ENCODE peak calls at places on chromosomes 11 and 22, in ten cellular contexts. One of them, this sample, is unnamed.

GRCh38 chr11:69721745-69722144 is 17.9 kb upstream of the FGF19 start:
- DNase-seq in fibroblast of mammary gland: no peak
- DNase-seq in choroid plexus epithelial cell: no peak
- DNase-seq in astrocyte of the cerebellum: no peak
- DNase-seq in adrenal gland: no peak
- DNase-seq in transverse colon: no peak
- DNase-seq in PC-9: peak; percentile 45
- DNase-seq in BE2C: no peak
- DNase-seq in PC-3: peak; percentile 74
- DNase-seq in right lobe of liver: no peak
- DNase-seq in this sample: no peak

GRCh38 chr22:38214248-38215056 is 12.7 kb downstream of the MAFF start:
- DNase-seq in fibroblast of mammary gland: no peak
- DNase-seq in PC-3: no peak
- DNase-seq in adrenal gland: peak; percentile 86
- DNase-seq in BE2C: peak; percentile 91
- DNase-seq in transverse colon: peak; percentile 83
- DNase-seq in choroid plexus epithelial cell: peak; percentile 75
- DNase-seq in astrocyte of the cerebellum: no peak
- DNase-seq in right lobe of liver: peak; percentile 90
- DNase-seq in PC-9: no peak
- DNase-seq in this sample: no peak

GRCh38 chr11:72316984-72317383 is 73.0 kb upstream of the PHOX2A start:
- DNase-seq in BE2C: no peak
- DNase-seq in PC-9: no peak
- DNase-seq in right lobe of liver: no peak
- DNase-seq in adrenal gland: no peak
- DNase-seq in fibroblast of mammary gland: no peak
- DNase-seq in PC-3: no peak
- DNase-seq in transverse colon: no peak
- DNase-seq in choroid plexus epithelial cell: no peak
- DNase-seq in astrocyte of the cerebellum: no peak
- DNase-seq in this sample: no peak

GRCh38 chr22:42132457-42132856 is 1.8 kb upstream of the CYP2D6 start:
- DNase-seq in adrenal gland: no peak
- DNase-seq in astrocyte of the cerebellum: no peak
- DNase-seq in PC-9: no peak
- DNase-seq in BE2C: no peak
- DNase-seq in PC-3: no peak
- DNase-seq in choroid plexus epithelial cell: no peak
- DNase-seq in right lobe of liver: no peak
- DNase-seq in fibroblast of mammary gland: no peak
- DNase-seq in transverse colon: no peak
- DNase-seq in this sample: no peak

GRCh38 chr11:23112987-23113886 is 253.0 kb upstream of the CCDC179 start:
- DNase-seq in right lobe of liver: peak; percentile 59
- DNase-seq in PC-3: peak; percentile 85
- DNase-seq in PC-9: peak; percentile 38
- DNase-seq in astrocyte of the cerebellum: peak; percentile 42
- DNase-seq in choroid plexus epithelial cell: peak; percentile 73
- DNase-seq in transverse colon: peak; percentile 77
- DNase-seq in BE2C: peak; percentile 30
- DNase-seq in adrenal gland: peak; percentile 49
- DNase-seq in fibroblast of mammary gland: peak; percentile 48
- DNase-seq in this sample: no peak

GRCh38 chr11:133081730-133082452 is 450.4 kb downstream of the OPCML start:
- DNase-seq in adrenal gland: no peak
- DNase-seq in choroid plexus epithelial cell: no peak
- DNase-seq in PC-3: no peak
- DNase-seq in transverse colon: no peak
- DNase-seq in PC-9: no peak
- DNase-seq in BE2C: no peak
- DNase-seq in right lobe of liver: no peak
- DNase-seq in fibroblast of mammary gland: no peak
- DNase-seq in astrocyte of the cerebellum: no peak
- DNase-seq in this sample: no peak

GRCh38 chr11:7454854-7455253 is 30.5 kb upstream of the OLFML1 start:
- DNase-seq in transverse colon: no peak
- DNase-seq in PC-3: no peak
- DNase-seq in astrocyte of the cerebellum: no peak
- DNase-seq in choroid plexus epithelial cell: no peak
- DNase-seq in PC-9: no peak
- DNase-seq in right lobe of liver: no peak
- DNase-seq in fibroblast of mammary gland: no peak
- DNase-seq in adrenal gland: no peak
- DNase-seq in BE2C: no peak
- DNase-seq in this sample: no peak

GRCh38 chr11:131824766-131825165 is 454.4 kb downstream of the NTM start:
- DNase-seq in PC-3: no peak
- DNase-seq in adrenal gland: peak; percentile 23
- DNase-seq in astrocyte of the cerebellum: no peak
- DNase-seq in PC-9: no peak
- DNase-seq in transverse colon: no peak
- DNase-seq in right lobe of liver: no peak
- DNase-seq in fibroblast of mammary gland: peak; percentile 67
- DNase-seq in BE2C: no peak
- DNase-seq in choroid plexus epithelial cell: peak; percentile 87
- DNase-seq in this sample: peak; percentile 25

GRCh38 chr22:47177334-47177815 is 414.9 kb downstream of the TBC1D22A start:
- DNase-seq in choroid plexus epithelial cell: no peak
- DNase-seq in PC-3: no peak
- DNase-seq in right lobe of liver: peak; percentile 11
- DNase-seq in adrenal gland: no peak
- DNase-seq in BE2C: no peak
- DNase-seq in PC-9: no peak
- DNase-seq in astrocyte of the cerebellum: no peak
- DNase-seq in transverse colon: peak; percentile 6
- DNase-seq in fibroblast of mammary gland: no peak
- DNase-seq in this sample: no peak

GRCh38 chr11:65435981-65436411 is 13.4 kb downstream of the NEAT1 start:
- DNase-seq in astrocyte of the cerebellum: no peak
- DNase-seq in BE2C: no peak
- DNase-seq in right lobe of liver: peak; percentile 47
- DNase-seq in choroid plexus epithelial cell: peak; percentile 75
- DNase-seq in PC-3: no peak
- DNase-seq in PC-9: peak; percentile 24
- DNase-seq in transverse colon: peak; percentile 40
- DNase-seq in fibroblast of mammary gland: peak; percentile 53
- DNase-seq in adrenal gland: peak; percentile 64
- DNase-seq in this sample: no peak

DNA sequence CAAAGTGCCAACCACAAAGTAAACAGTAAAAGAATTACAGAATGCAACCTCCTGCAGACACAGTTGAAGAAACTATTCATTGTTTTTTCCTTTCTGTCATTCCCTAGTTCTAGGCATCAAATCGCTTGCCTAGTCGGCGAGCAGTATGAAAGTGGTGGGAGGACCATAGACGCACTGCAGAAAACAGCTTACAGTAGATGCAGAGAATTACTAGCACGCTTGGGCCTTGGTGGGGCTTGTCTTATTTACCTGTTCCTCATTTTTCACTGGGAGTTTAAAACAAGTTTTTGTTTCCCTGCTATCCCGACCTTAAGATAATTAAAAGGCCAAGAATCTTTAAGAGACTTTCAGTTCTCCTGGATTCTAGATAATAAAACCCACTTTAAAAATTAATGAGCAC is 742 bp upstream of the ARL14EP start:
- DNase-seq in transverse colon: no peak
- DNase-seq in PC-3: no peak
- DNase-seq in choroid plexus epithelial cell: no peak
- DNase-seq in BE2C: no peak
- DNase-seq in adrenal gland: no peak
- DNase-seq in fibroblast of mammary gland: no peak
- DNase-seq in right lobe of liver: no peak
- DNase-seq in astrocyte of the cerebellum: no peak
- DNase-seq in PC-9: no peak
- DNase-seq in this sample: no peak
- H3K4me3 ChIP-seq in transverse colon: no peak overlapping the region
- H3K4me3 ChIP-seq in PC-3: peak overlapping the region; percentile 99
- H3K4me3 ChIP-seq in choroid plexus epithelial cell: no peak overlapping the region
- H3K4me3 ChIP-seq in BE2C: peak overlapping the region; percentile 87
- H3K4me3 ChIP-seq in adrenal gland: no peak overlapping the region
- H3K4me3 ChIP-seq in fibroblast of mammary gland: peak overlapping the region; percentile 88
- H3K4me3 ChIP-seq in right lobe of liver: no peak overlapping the region
- H3K4me3 ChIP-seq in astrocyte of the cerebellum: no peak overlapping the region
- H3K4me3 ChIP-seq in PC-9: peak overlapping the region; percentile 88
- H3K4me3 ChIP-seq in this sample: no peak overlapping the region

GRCh38 chr22:26017932-26018331 is 151.3 kb upstream of the SEZ6L start:
- DNase-seq in adrenal gland: no peak
- DNase-seq in fibroblast of mammary gland: no peak
- DNase-seq in choroid plexus epithelial cell: no peak
- DNase-seq in PC-9: no peak
- DNase-seq in astrocyte of the cerebellum: no peak
- DNase-seq in BE2C: no peak
- DNase-seq in right lobe of liver: no peak
- DNase-seq in transverse colon: no peak
- DNase-seq in PC-3: no peak
- DNase-seq in this sample: no peak

GRCh38 chr22:26021516-26021915 is 147.7 kb upstream of the SEZ6L start:
- DNase-seq in PC-3: no peak
- DNase-seq in PC-9: no peak
- DNase-seq in transverse colon: no peak
- DNase-seq in choroid plexus epithelial cell: no peak
- DNase-seq in astrocyte of the cerebellum: no peak
- DNase-seq in fibroblast of mammary gland: no peak
- DNase-seq in adrenal gland: no peak
- DNase-seq in BE2C: no peak
- DNase-seq in right lobe of liver: no peak
- DNase-seq in this sample: no peak

GRCh38 chr22:26027341-26027740 is 141.9 kb upstream of the SEZ6L start:
- DNase-seq in PC-3: no peak
- DNase-seq in right lobe of liver: no peak
- DNase-seq in BE2C: no peak
- DNase-seq in astrocyte of the cerebellum: no peak
- DNase-seq in choroid plexus epithelial cell: no peak
- DNase-seq in PC-9: no peak
- DNase-seq in fibroblast of mammary gland: no peak
- DNase-seq in adrenal gland: no peak
- DNase-seq in transverse colon: no peak
- DNase-seq in this sample: no peak

DNA sequence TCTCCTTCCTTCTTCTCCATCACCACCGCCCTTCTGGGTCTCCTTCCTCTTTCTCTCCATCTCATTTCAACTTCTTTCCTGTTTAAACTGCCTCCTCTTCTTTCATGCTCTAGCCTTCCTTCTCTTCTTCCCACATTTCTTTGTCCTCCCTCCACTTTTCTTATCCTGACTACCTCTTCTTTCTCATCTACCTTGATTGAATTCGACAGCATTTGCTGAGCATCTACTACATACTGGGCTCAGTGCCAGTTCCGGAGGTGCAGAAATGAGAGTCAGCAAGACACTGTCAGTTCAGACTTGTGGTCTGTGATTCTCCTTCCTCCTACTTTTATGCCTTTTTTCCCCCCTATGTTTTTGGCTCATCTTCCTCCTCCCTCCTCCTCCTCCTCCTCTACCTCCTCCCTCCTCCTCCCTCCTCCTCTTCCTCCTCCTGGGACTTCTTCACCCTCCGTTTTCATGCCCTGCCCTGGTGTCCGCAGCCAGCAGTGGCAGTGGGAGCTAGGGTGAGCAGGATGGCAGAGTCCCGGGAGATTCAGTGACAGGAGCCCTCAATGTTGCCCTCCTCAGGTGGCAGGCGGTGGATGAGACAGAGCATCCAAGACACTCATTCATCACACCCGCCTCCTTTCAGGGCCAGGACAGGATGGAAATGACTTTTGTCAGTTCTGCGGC is 146.0 kb upstream of the SEZ6L start:
- DNase-seq in choroid plexus epithelial cell: no peak
- DNase-seq in PC-9: no peak
- DNase-seq in astrocyte of the cerebellum: no peak
- DNase-seq in BE2C: no peak
- DNase-seq in PC-3: no peak
- DNase-seq in adrenal gland: no peak
- DNase-seq in transverse colon: no peak
- DNase-seq in fibroblast of mammary gland: no peak
- DNase-seq in right lobe of liver: no peak
- DNase-seq in this sample: no peak
- TF ChIP-seq CTCF in choroid plexus epithelial cell: no peak
- TF ChIP-seq CTCF in PC-9: no peak
- TF ChIP-seq CTCF in astrocyte of the cerebellum: no peak
- TF ChIP-seq CTCF in BE2C: peak; percentile 3
- TF ChIP-seq CTCF in PC-3: no peak
- TF ChIP-seq CTCF in adrenal gland: no peak
- TF ChIP-seq CTCF in transverse colon: no peak
- TF ChIP-seq CTCF in fibroblast of mammary gland: no peak
- TF ChIP-seq CTCF in right lobe of liver: no peak
- TF ChIP-seq CTCF in this sample: no peak

GRCh38 chr22:31085928-31086327 is 4.8 kb downstream of the SMTN start:
- DNase-seq in transverse colon: no peak
- DNase-seq in astrocyte of the cerebellum: no peak
- DNase-seq in adrenal gland: no peak
- DNase-seq in choroid plexus epithelial cell: no peak
- DNase-seq in PC-9: no peak
- DNase-seq in right lobe of liver: no peak
- DNase-seq in fibroblast of mammary gland: no peak
- DNase-seq in BE2C: no peak
- DNase-seq in PC-3: no peak
- DNase-seq in this sample: no peak
- H3K4me3 ChIP-seq in transverse colon: peak overlapping the region; percentile 69
- H3K4me3 ChIP-seq in astrocyte of the cerebellum: peak overlapping the region; percentile 75
- H3K4me3 ChIP-seq in adrenal gland: no peak overlapping the region
- H3K4me3 ChIP-seq in choroid plexus epithelial cell: no peak overlapping the region
- H3K4me3 ChIP-seq in PC-9: no peak overlapping the region
- H3K4me3 ChIP-seq in right lobe of liver: no peak overlapping the region
- H3K4me3 ChIP-seq in fibroblast of mammary gland: no peak overlapping the region
- H3K4me3 ChIP-seq in BE2C: no peak overlapping the region
- H3K4me3 ChIP-seq in PC-3: no peak overlapping the region
- H3K4me3 ChIP-seq in this sample: no peak overlapping the region

GRCh38 chr11:35621620-35622019 is 3.4 kb downstream of the FJX1 start:
- DNase-seq in fibroblast of mammary gland: no peak
- DNase-seq in PC-9: no peak
- DNase-seq in choroid plexus epithelial cell: no peak
- DNase-seq in PC-3: peak; percentile 76
- DNase-seq in BE2C: no peak
- DNase-seq in right lobe of liver: no peak
- DNase-seq in adrenal gland: no peak
- DNase-seq in transverse colon: no peak
- DNase-seq in astrocyte of the cerebellum: no peak
- DNase-seq in this sample: no peak

GRCh38 chr11:35619030-35619753 is 932 bp downstream of the FJX1 start:
- DNase-seq in PC-3: peak; percentile 45
- DNase-seq in astrocyte of the cerebellum: no peak
- DNase-seq in PC-9: peak; percentile 63
- DNase-seq in right lobe of liver: peak; percentile 40
- DNase-seq in choroid plexus epithelial cell: peak; percentile 42
- DNase-seq in adrenal gland: peak; percentile 43
- DNase-seq in fibroblast of mammary gland: peak; percentile 37
- DNase-seq in BE2C: peak; percentile 46
- DNase-seq in transverse colon: peak; percentile 8
- DNase-seq in this sample: no peak

GRCh38 chr11:35618497-35619029 is 303 bp downstream of the FJX1 start:
- DNase-seq in BE2C: no peak
- DNase-seq in PC-9: peak; percentile 63
- DNase-seq in choroid plexus epithelial cell: peak; percentile 43
- DNase-seq in adrenal gland: peak; percentile 13
- DNase-seq in right lobe of liver: peak; percentile 49
- DNase-seq in PC-3: peak; percentile 34
- DNase-seq in transverse colon: peak; percentile 8
- DNase-seq in fibroblast of mammary gland: peak; percentile 38
- DNase-seq in astrocyte of the cerebellum: no peak
- DNase-seq in this sample: no peak

GRCh38 chr11:35622070-35622469 is 3.8 kb downstream of the FJX1 start:
- DNase-seq in astrocyte of the cerebellum: peak; percentile 84
- DNase-seq in right lobe of liver: no peak
- DNase-seq in adrenal gland: no peak
- DNase-seq in PC-9: peak; percentile 44
- DNase-seq in fibroblast of mammary gland: peak; percentile 62
- DNase-seq in BE2C: no peak
- DNase-seq in transverse colon: no peak
- DNase-seq in choroid plexus epithelial cell: peak; percentile 92
- DNase-seq in PC-3: peak; percentile 64
- DNase-seq in this sample: peak; percentile 46

GRCh38 chr11:35619754-35620640 is 1.7 kb downstream of the FJX1 start:
- DNase-seq in choroid plexus epithelial cell: no peak
- DNase-seq in astrocyte of the cerebellum: no peak
- DNase-seq in BE2C: peak; percentile 66
- DNase-seq in fibroblast of mammary gland: no peak
- DNase-seq in transverse colon: peak; percentile 8
- DNase-seq in right lobe of liver: peak; percentile 19
- DNase-seq in PC-3: peak; percentile 32
- DNase-seq in PC-9: peak; percentile 43
- DNase-seq in adrenal gland: peak; percentile 30
- DNase-seq in this sample: no peak
- TF ChIP-seq CTCF in choroid plexus epithelial cell: peak; percentile 14
- TF ChIP-seq CTCF in astrocyte of the cerebellum: peak; percentile 9
- TF ChIP-seq CTCF in BE2C: no peak
- TF ChIP-seq CTCF in fibroblast of mammary gland: no peak
- TF ChIP-seq CTCF in transverse colon: no peak
- TF ChIP-seq CTCF in right lobe of liver: no peak
- TF ChIP-seq CTCF in PC-3: no peak
- TF ChIP-seq CTCF in PC-9: no peak
- TF ChIP-seq CTCF in adrenal gland: no peak
- TF ChIP-seq CTCF in this sample: no peak

This sample was measured in AG09309.